ENCODE peak calls at places on chromosomes 2 and 18, in five cellular contexts. T is cardiac fibroblast; M is GM23248; B is fibroblast of mammary gland; W is naive thymus-derived CD8-positive, alpha-beta T cell. P is an unnamed sample.

GRCh38 chr2:170307988-170308387 is 130.0 kb downstream of the MYO3B start:
- DNase-seq in T (no peak), M (no peak), B (no peak), W (no peak), P (no peak)

GRCh38 chr2:134677866-134678774 is 40.7 kb downstream of the TMEM163 start:
- DNase-seq in T (no peak), M (no peak), B (no peak), W (no peak), P (no peak)

GRCh38 chr2:20165677-20166509 is 59.0 kb downstream of the SDC1 start:
- DNase-seq in T (no peak), M (no peak), B (no peak), W (no peak), P (no peak)

GRCh38 chr18:33746261-33746660 is 168.2 kb downstream of the ASXL3 start:
- DNase-seq in T (no peak), M (no peak), B (no peak), W (no peak), P (no peak)

GRCh38 chr18:77803024-77803423 is 553.4 kb downstream of the GALR1 start:
- DNase-seq in T (no peak), M (no peak), B (no peak), W (no peak), P (no peak)

GRCh38 chr2:131146255-131146654 is 41.1 kb downstream of the PLEKHB2 start:
- DNase-seq in T (no peak), M (no peak), B (no peak), W (no peak), P (no peak)

GRCh38 chr18:23885750-23886149 is 128.8 kb upstream of the TTC39C start:
- DNase-seq in T (no peak), M (no peak), B (no peak), W (peak), P (no peak)

GRCh38 chr18:54946149-54946581 is 13.1 kb downstream of the CCDC68 start:
- DNase-seq in T (peak), M (peak), B (no peak), W (peak), P (no peak)

P was measured in LHCN-M2.